ENCODE peak calls at places on chromosomes 1 and 21, in five cellular contexts. One of them, this sample, is unnamed.

GRCh38 chr1:18681423-18681835 is 50.8 kb downstream of the PAX7 start:
- DNase-seq in trophoblast cell: peak; percentile 6
- DNase-seq in mesenchymal stem cell: peak; percentile 2
- DNase-seq in H1: no peak
- DNase-seq in H9: no peak
- DNase-seq in this sample: no peak

GRCh38 chr1:164771568-164772350 is 212.8 kb downstream of the PBX1 start:
- DNase-seq in H1: no peak
- DNase-seq in H9: no peak
- DNase-seq in trophoblast cell: peak; percentile 38
- DNase-seq in mesenchymal stem cell: peak; percentile 78
- DNase-seq in this sample: no peak

GRCh38 chr1:29254346-29254745 is 18.0 kb downstream of the PTPRU start:
- DNase-seq in trophoblast cell: peak; percentile 86
- DNase-seq in H9: no peak
- DNase-seq in H1: no peak
- DNase-seq in mesenchymal stem cell: no peak
- DNase-seq in this sample: no peak

GRCh38 chr1:10530756-10531155 is 56.0 kb downstream of the PEX14 start:
- DNase-seq in H1: no peak
- DNase-seq in mesenchymal stem cell: peak; percentile 85
- DNase-seq in trophoblast cell: peak; percentile 63
- DNase-seq in H9: no peak
- DNase-seq in this sample: no peak

GRCh38 chr1:201758508-201759050 is 70.4 kb upstream of the IPO9 start:
- DNase-seq in H9: no peak
- DNase-seq in mesenchymal stem cell: no peak
- DNase-seq in H1: no peak
- DNase-seq in trophoblast cell: no peak
- DNase-seq in this sample: no peak

GRCh38 chr1:30735124-30735523 is 11.7 kb upstream of the MATN1 start:
- DNase-seq in mesenchymal stem cell: no peak
- DNase-seq in trophoblast cell: no peak
- DNase-seq in H1: no peak
- DNase-seq in H9: no peak
- DNase-seq in this sample: no peak

GRCh38 chr1:109446236-109446635 is 20.0 kb upstream of the PSMA5 start:
- DNase-seq in H1: no peak
- DNase-seq in H9: no peak
- DNase-seq in trophoblast cell: peak; percentile 50
- DNase-seq in mesenchymal stem cell: peak; percentile 21
- DNase-seq in this sample: no peak

GRCh38 chr1:27374687-27375086 is at the start of gene FCN3:
- DNase-seq in mesenchymal stem cell: no peak
- DNase-seq in H1: no peak
- DNase-seq in trophoblast cell: no peak
- DNase-seq in H9: no peak
- DNase-seq in this sample: no peak

GRCh38 chr1:205766038-205766437 is 9.2 kb downstream of the RAB29 start:
- DNase-seq in mesenchymal stem cell: peak; percentile 28
- DNase-seq in trophoblast cell: no peak
- DNase-seq in H9: no peak
- DNase-seq in H1: no peak
- DNase-seq in this sample: no peak

GRCh38 chr21:26587621-26588260 is 14.7 kb upstream of the CYYR1 start:
- DNase-seq in mesenchymal stem cell: peak; percentile 43
- DNase-seq in trophoblast cell: no peak
- DNase-seq in H9: no peak
- DNase-seq in H1: no peak
- DNase-seq in this sample: no peak

DNA sequence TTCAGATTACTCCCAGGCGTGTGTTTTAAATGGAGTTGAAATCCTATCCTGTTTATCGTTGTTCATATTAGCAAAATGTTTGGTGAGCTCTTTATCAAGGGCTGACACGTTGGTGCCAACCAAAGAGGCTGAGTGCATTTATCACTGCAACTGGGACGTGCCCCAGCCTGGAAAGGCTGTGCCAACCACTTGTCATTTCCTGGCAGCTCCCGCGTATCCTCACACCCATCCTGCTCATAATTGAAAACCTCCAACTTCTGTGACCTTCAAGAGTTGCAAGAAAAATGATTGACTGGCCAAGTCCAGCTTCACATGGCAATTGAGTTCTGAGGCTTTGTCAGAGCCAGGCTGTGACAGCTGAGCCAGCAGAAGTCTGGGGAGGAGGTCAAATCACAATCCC is 43.7 kb upstream of the KCNA3 start:
- DNase-seq in trophoblast cell: no peak
- DNase-seq in H1: no peak
- DNase-seq in mesenchymal stem cell: no peak
- DNase-seq in H9: no peak
- DNase-seq in this sample: no peak
- H2BK12ac ChIP-seq in trophoblast cell: no peak overlapping the region
- H2BK12ac ChIP-seq in H1: no peak overlapping the region
- H2BK12ac ChIP-seq in mesenchymal stem cell: no peak overlapping the region
- H2BK12ac ChIP-seq in H9: no peak overlapping the region
- H2BK12ac ChIP-seq in this sample: no peak overlapping the region

DNA sequence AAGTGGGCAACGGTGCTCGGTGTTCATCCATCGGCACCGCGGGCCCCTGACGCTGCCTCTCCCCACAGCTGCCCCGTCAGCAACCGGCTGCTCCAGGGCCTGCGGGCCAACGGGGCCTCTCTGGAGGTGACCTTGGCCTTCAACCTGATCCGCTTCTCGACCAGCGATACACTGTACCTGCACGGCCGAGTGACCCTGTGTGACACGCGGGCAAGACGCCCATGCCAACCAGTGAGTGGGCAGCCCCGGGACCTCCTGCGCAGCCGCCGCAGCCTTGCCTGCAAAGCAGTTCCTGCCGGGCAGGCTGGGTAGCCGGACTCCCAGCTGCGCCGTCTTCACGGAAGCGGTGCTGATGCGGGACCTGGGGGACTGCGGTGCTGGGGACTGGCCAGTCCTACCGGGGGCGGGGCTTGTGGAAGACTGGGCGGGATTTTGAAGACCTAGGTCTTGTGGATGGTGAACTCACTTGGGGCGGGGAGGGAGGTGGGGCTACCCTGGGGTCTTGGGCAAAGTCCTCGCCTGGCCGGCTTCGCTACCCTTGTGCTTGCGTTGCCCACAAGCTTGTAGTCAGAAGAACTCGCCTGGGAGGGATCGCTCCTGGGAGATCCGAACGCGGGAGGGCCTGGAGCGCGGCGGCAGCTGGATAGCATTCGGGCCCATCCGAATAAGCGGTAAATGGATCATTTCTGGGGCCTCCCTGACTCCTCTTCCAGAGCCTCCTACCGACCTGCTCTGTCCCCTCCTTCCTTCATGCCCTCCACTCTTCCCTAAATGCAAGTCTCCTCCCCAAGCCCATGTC is 8.8 kb upstream of the CEP85 start:
- DNase-seq in trophoblast cell: peak; percentile 63
- DNase-seq in H9: peak; percentile 99
- DNase-seq in mesenchymal stem cell: peak; percentile 42
- DNase-seq in H1: peak; percentile 95
- DNase-seq in this sample: peak; percentile 78
- H2AFZ ChIP-seq in trophoblast cell: peak overlapping the region; percentile 74
- H2AFZ ChIP-seq in H9: no peak overlapping the region
- H2AFZ ChIP-seq in mesenchymal stem cell: peak overlapping the region; percentile 93
- H2AFZ ChIP-seq in H1: peak overlapping the region; percentile 96
- H2AFZ ChIP-seq in this sample: peak overlapping the region; percentile 83

GRCh38 chr1:155241069-155241679 is 14.1 kb downstream of the ENTREP3 start:
- DNase-seq in H9: peak; percentile 78
- DNase-seq in H1: peak; percentile 60
- DNase-seq in trophoblast cell: peak; percentile 69
- DNase-seq in mesenchymal stem cell: peak; percentile 87
- DNase-seq in this sample: no peak
- H3K27ac ChIP-seq in H9: no peak overlapping the region
- H3K27ac ChIP-seq in H1: no peak overlapping the region
- H3K27ac ChIP-seq in trophoblast cell: no peak overlapping the region
- H3K27ac ChIP-seq in mesenchymal stem cell: no peak overlapping the region
- H3K27ac ChIP-seq in this sample: no peak overlapping the region

DNA sequence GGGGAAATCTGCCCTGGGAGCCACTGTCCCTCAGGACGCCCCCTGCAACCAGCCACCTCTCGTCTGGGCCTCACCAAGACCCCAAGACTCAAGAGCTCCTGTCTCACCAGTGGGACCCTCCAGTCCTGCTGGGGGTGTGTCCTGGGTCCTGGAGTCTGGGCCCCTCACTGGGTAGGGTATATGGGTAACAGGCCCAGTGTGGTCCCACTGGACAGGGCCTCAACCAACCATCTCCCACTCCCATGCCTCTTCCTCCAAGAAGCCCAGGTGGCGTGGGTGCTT is 737 bp upstream of the VWA1 start:
- DNase-seq in H1: peak; percentile 69
- DNase-seq in mesenchymal stem cell: no peak
- DNase-seq in H9: no peak
- DNase-seq in trophoblast cell: no peak
- DNase-seq in this sample: no peak
- H2BK12ac ChIP-seq in H1: peak overlapping the region; percentile 69
- H2BK12ac ChIP-seq in mesenchymal stem cell: peak overlapping the region; percentile 75
- H2BK12ac ChIP-seq in H9: no peak overlapping the region
- H2BK12ac ChIP-seq in trophoblast cell: peak overlapping the region; percentile 97
- H2BK12ac ChIP-seq in this sample: peak overlapping the region; percentile 99